ENCODE peak calls at places on chromosome 4, in five cellular contexts. One of them, this sample, is unnamed.
A peak's percentile ranks its signal among the peaks of the same experiment; 100 is the strongest.

GRCh38 chr4:87391783-87392054 is 731 bp upstream of the HSD17B11 start:
- DNase-seq in D721Med: no peak
- DNase-seq in PC-3: no peak
- DNase-seq in lower leg skin: no peak
- DNase-seq in CD8-positive, alpha-beta T cell: no peak
- DNase-seq in this sample: no peak

GRCh38 chr4:5808081-5808741 is 84.7 kb downstream of the CRMP1 start:
- DNase-seq in CD8-positive, alpha-beta T cell: no peak
- DNase-seq in D721Med: no peak
- DNase-seq in lower leg skin: no peak
- DNase-seq in PC-3: no peak
- DNase-seq in this sample: peak; percentile 50

GRCh38 chr4:65310586-65310985 is 359.7 kb downstream of the EPHA5 start:
- DNase-seq in lower leg skin: no peak
- DNase-seq in D721Med: no peak
- DNase-seq in PC-3: peak; percentile 65
- DNase-seq in CD8-positive, alpha-beta T cell: no peak
- DNase-seq in this sample: no peak

GRCh38 chr4:98679738-98680137 is 21.3 kb upstream of the TSPAN5 start:
- DNase-seq in D721Med: no peak
- DNase-seq in lower leg skin: no peak
- DNase-seq in PC-3: no peak
- DNase-seq in CD8-positive, alpha-beta T cell: no peak
- DNase-seq in this sample: no peak

GRCh38 chr4:22877653-22878052 is 184.9 kb downstream of the GBA3 start:
- DNase-seq in lower leg skin: no peak
- DNase-seq in CD8-positive, alpha-beta T cell: no peak
- DNase-seq in PC-3: no peak
- DNase-seq in D721Med: no peak
- DNase-seq in this sample: no peak

GRCh38 chr4:184745747-184746531 is 12.0 kb upstream of the CENPU start:
- DNase-seq in PC-3: peak; percentile 75
- DNase-seq in CD8-positive, alpha-beta T cell: peak; percentile 74
- DNase-seq in lower leg skin: peak; percentile 81
- DNase-seq in D721Med: peak; percentile 72
- DNase-seq in this sample: peak; percentile 90

GRCh38 chr4:114302472-114302871 is 296.1 kb upstream of the UGT8 start:
- DNase-seq in D721Med: no peak
- DNase-seq in lower leg skin: no peak
- DNase-seq in PC-3: no peak
- DNase-seq in CD8-positive, alpha-beta T cell: no peak
- DNase-seq in this sample: no peak

GRCh38 chr4:115042496-115042895 is 70.9 kb downstream of the NDST4 start:
- DNase-seq in D721Med: no peak
- DNase-seq in lower leg skin: no peak
- DNase-seq in CD8-positive, alpha-beta T cell: no peak
- DNase-seq in PC-3: peak; percentile 11
- DNase-seq in this sample: no peak

GRCh38 chr4:117327491-117327890 is 242.1 kb upstream of the TRAM1L1 start:
- DNase-seq in CD8-positive, alpha-beta T cell: no peak
- DNase-seq in lower leg skin: no peak
- DNase-seq in PC-3: no peak
- DNase-seq in D721Med: no peak
- DNase-seq in this sample: no peak

GRCh38 chr4:6470502-6471302 is 1.7 kb downstream of the PPP2R2C start:
- DNase-seq in PC-3: peak; percentile 68
- DNase-seq in lower leg skin: peak; percentile 15
- DNase-seq in D721Med: no peak
- DNase-seq in CD8-positive, alpha-beta T cell: no peak
- DNase-seq in this sample: peak; percentile 19

GRCh38 chr4:1579834-1580686 is 104.1 kb downstream of the FAM53A start:
- DNase-seq in lower leg skin: peak; percentile 90
- DNase-seq in D721Med: no peak
- DNase-seq in CD8-positive, alpha-beta T cell: peak; percentile 96
- DNase-seq in PC-3: peak; percentile 88
- DNase-seq in this sample: no peak

GRCh38 chr4:163380703-163381102 is 37.0 kb downstream of the NPY5R start:
- DNase-seq in D721Med: no peak
- DNase-seq in lower leg skin: no peak
- DNase-seq in CD8-positive, alpha-beta T cell: no peak
- DNase-seq in PC-3: no peak
- DNase-seq in this sample: no peak

GRCh38 chr4:106287353-106287969 is 28.5 kb downstream of the TBCK start:
- DNase-seq in PC-3: peak; percentile 65
- DNase-seq in D721Med: no peak
- DNase-seq in lower leg skin: no peak
- DNase-seq in CD8-positive, alpha-beta T cell: no peak
- DNase-seq in this sample: peak; percentile 91

GRCh38 chr4:63036159-63036866 is 1372.9 kb downstream of the TECRL start:
- DNase-seq in PC-3: no peak
- DNase-seq in lower leg skin: no peak
- DNase-seq in D721Med: no peak
- DNase-seq in CD8-positive, alpha-beta T cell: no peak
- DNase-seq in this sample: no peak

GRCh38 chr4:2480649-2481048 is 11.7 kb downstream of the RNF4 start:
- DNase-seq in PC-3: no peak
- DNase-seq in lower leg skin: no peak
- DNase-seq in D721Med: no peak
- DNase-seq in CD8-positive, alpha-beta T cell: no peak
- DNase-seq in this sample: no peak

GRCh38 chr4:73303711-73304110 is 45.1 kb upstream of the ANKRD17 start:
- DNase-seq in lower leg skin: no peak
- DNase-seq in CD8-positive, alpha-beta T cell: no peak
- DNase-seq in PC-3: no peak
- DNase-seq in D721Med: no peak
- DNase-seq in this sample: no peak

GRCh38 chr4:15488658-15489470 is 19.2 kb downstream of the CC2D2A start:
- DNase-seq in PC-3: no peak
- DNase-seq in CD8-positive, alpha-beta T cell: no peak
- DNase-seq in lower leg skin: no peak
- DNase-seq in D721Med: no peak
- DNase-seq in this sample: peak; percentile 81

GRCh38 chr4:104491396-104491821 is 3.3 kb downstream of the CXXC4 start:
- DNase-seq in CD8-positive, alpha-beta T cell: peak; percentile 50
- DNase-seq in lower leg skin: no peak
- DNase-seq in PC-3: no peak
- DNase-seq in D721Med: no peak
- DNase-seq in this sample: no peak

GRCh38 chr4:70583952-70584834 is 7.9 kb upstream of the AMBN start:
- DNase-seq in CD8-positive, alpha-beta T cell: no peak
- DNase-seq in PC-3: peak; percentile 100
- DNase-seq in D721Med: no peak
- DNase-seq in lower leg skin: no peak
- DNase-seq in this sample: no peak

GRCh38 chr4:1472148-1472797 is 66.0 kb upstream of the NKX1-1 start:
- DNase-seq in lower leg skin: no peak
- DNase-seq in PC-3: no peak
- DNase-seq in CD8-positive, alpha-beta T cell: peak; percentile 2
- DNase-seq in D721Med: no peak
- DNase-seq in this sample: no peak

GRCh38 chr4:125317526-125317880 is 2.7 kb downstream of the FAT4 start:
- DNase-seq in CD8-positive, alpha-beta T cell: no peak
- DNase-seq in D721Med: no peak
- DNase-seq in lower leg skin: peak; percentile 30
- DNase-seq in PC-3: no peak
- DNase-seq in this sample: peak; percentile 60

GRCh38 chr4:184292877-184293276 is 75.2 kb upstream of the ENPP6 start:
- DNase-seq in CD8-positive, alpha-beta T cell: no peak
- DNase-seq in D721Med: no peak
- DNase-seq in PC-3: no peak
- DNase-seq in lower leg skin: no peak
- DNase-seq in this sample: no peak

GRCh38 chr4:7828926-7829325 is 110.7 kb downstream of the AFAP1 start:
- DNase-seq in CD8-positive, alpha-beta T cell: no peak
- DNase-seq in D721Med: no peak
- DNase-seq in PC-3: no peak
- DNase-seq in lower leg skin: no peak
- DNase-seq in this sample: peak; percentile 60

GRCh38 chr4:7738458-7739076 is 201.1 kb downstream of the AFAP1 start:
- DNase-seq in D721Med: no peak
- DNase-seq in lower leg skin: no peak
- DNase-seq in PC-3: no peak
- DNase-seq in CD8-positive, alpha-beta T cell: no peak
- DNase-seq in this sample: no peak

GRCh38 chr4:121594796-121595526 is 101.8 kb downstream of the ANXA5 start:
- DNase-seq in CD8-positive, alpha-beta T cell: no peak
- DNase-seq in PC-3: peak; percentile 34
- DNase-seq in D721Med: no peak
- DNase-seq in lower leg skin: peak; percentile 24
- DNase-seq in this sample: peak; percentile 66

GRCh38 chr4:94758141-94758699 is 465 bp downstream of the BMPR1B start:
- DNase-seq in CD8-positive, alpha-beta T cell: no peak
- DNase-seq in PC-3: peak; percentile 54
- DNase-seq in D721Med: no peak
- DNase-seq in lower leg skin: no peak
- DNase-seq in this sample: peak; percentile 23

GRCh38 chr4:25117274-25117673 is 43.0 kb downstream of the SEPSECS start:
- DNase-seq in PC-3: no peak
- DNase-seq in D721Med: no peak
- DNase-seq in lower leg skin: no peak
- DNase-seq in CD8-positive, alpha-beta T cell: no peak
- DNase-seq in this sample: no peak

GRCh38 chr4:6893449-6894085 is 16.1 kb upstream of the TBC1D14 start:
- DNase-seq in D721Med: no peak
- DNase-seq in CD8-positive, alpha-beta T cell: no peak
- DNase-seq in PC-3: no peak
- DNase-seq in lower leg skin: no peak
- DNase-seq in this sample: peak; percentile 24

GRCh38 chr4:145720656-145721055 is 40.7 kb downstream of the C4orf51 start:
- DNase-seq in PC-3: no peak
- DNase-seq in lower leg skin: no peak
- DNase-seq in CD8-positive, alpha-beta T cell: no peak
- DNase-seq in D721Med: no peak
- DNase-seq in this sample: no peak

GRCh38 chr4:86529450-86529849 is 64.7 kb upstream of the PTPN13 start:
- DNase-seq in CD8-positive, alpha-beta T cell: no peak
- DNase-seq in D721Med: no peak
- DNase-seq in lower leg skin: no peak
- DNase-seq in PC-3: no peak
- DNase-seq in this sample: no peak

GRCh38 chr4:151641167-151641566 is 119.6 kb downstream of the GATB start:
- DNase-seq in PC-3: peak; percentile 33
- DNase-seq in D721Med: no peak
- DNase-seq in CD8-positive, alpha-beta T cell: no peak
- DNase-seq in lower leg skin: no peak
- DNase-seq in this sample: peak; percentile 66

GRCh38 chr4:56698329-56698728 is 17.2 kb upstream of the HOPX start:
- DNase-seq in lower leg skin: no peak
- DNase-seq in D721Med: no peak
- DNase-seq in PC-3: no peak
- DNase-seq in CD8-positive, alpha-beta T cell: no peak
- DNase-seq in this sample: no peak

GRCh38 chr4:52107336-52107735 is 56.2 kb downstream of the SPATA18 start:
- DNase-seq in lower leg skin: no peak
- DNase-seq in PC-3: peak; percentile 26
- DNase-seq in D721Med: no peak
- DNase-seq in CD8-positive, alpha-beta T cell: no peak
- DNase-seq in this sample: peak; percentile 46

GRCh38 chr4:48858130-48858529 is 27.2 kb downstream of the OCIAD1 start:
- DNase-seq in CD8-positive, alpha-beta T cell: no peak
- DNase-seq in PC-3: no peak
- DNase-seq in D721Med: no peak
- DNase-seq in lower leg skin: no peak
- DNase-seq in this sample: no peak
- TF ChIP-seq CTCF in CD8-positive, alpha-beta T cell: no peak
- TF ChIP-seq CTCF in PC-3: no peak
- TF ChIP-seq CTCF in D721Med: no peak
- TF ChIP-seq CTCF in lower leg skin: no peak
- TF ChIP-seq CTCF in this sample: no peak

GRCh38 chr4:119314356-119314755 is 7.6 kb downstream of the FABP2 start:
- DNase-seq in lower leg skin: no peak
- DNase-seq in D721Med: no peak
- DNase-seq in PC-3: peak; percentile 59
- DNase-seq in CD8-positive, alpha-beta T cell: peak; percentile 35
- DNase-seq in this sample: no peak
- TF ChIP-seq CTCF in lower leg skin: no peak
- TF ChIP-seq CTCF in D721Med: peak; percentile 65
- TF ChIP-seq CTCF in PC-3: peak; percentile 63
- TF ChIP-seq CTCF in CD8-positive, alpha-beta T cell: peak; percentile 60
- TF ChIP-seq CTCF in this sample: peak; percentile 52

GRCh38 chr4:153641532-153641931 is 42.5 kb upstream of the TLR2 start:
- DNase-seq in CD8-positive, alpha-beta T cell: no peak
- DNase-seq in lower leg skin: no peak
- DNase-seq in PC-3: peak; percentile 16
- DNase-seq in D721Med: no peak
- DNase-seq in this sample: no peak

GRCh38 chr4:153645183-153645582 is 38.9 kb upstream of the TLR2 start:
- DNase-seq in CD8-positive, alpha-beta T cell: no peak
- DNase-seq in lower leg skin: no peak
- DNase-seq in PC-3: no peak
- DNase-seq in D721Med: no peak
- DNase-seq in this sample: no peak

GRCh38 chr4:153640476-153640802 is 43.6 kb upstream of the TLR2 start:
- DNase-seq in CD8-positive, alpha-beta T cell: no peak
- DNase-seq in lower leg skin: no peak
- DNase-seq in PC-3: no peak
- DNase-seq in D721Med: no peak
- DNase-seq in this sample: no peak

GRCh38 chr4:153639556-153640475 is 44.3 kb upstream of the TLR2 start:
- DNase-seq in CD8-positive, alpha-beta T cell: no peak
- DNase-seq in lower leg skin: no peak
- DNase-seq in PC-3: no peak
- DNase-seq in D721Med: no peak
- DNase-seq in this sample: no peak

GRCh38 chr4:153643406-153644016 is 40.6 kb upstream of the TLR2 start:
- DNase-seq in lower leg skin: no peak
- DNase-seq in PC-3: peak; percentile 60
- DNase-seq in CD8-positive, alpha-beta T cell: no peak
- DNase-seq in D721Med: peak; percentile 22
- DNase-seq in this sample: no peak
- TF ChIP-seq CTCF in lower leg skin: no peak
- TF ChIP-seq CTCF in PC-3: peak; percentile 64
- TF ChIP-seq CTCF in CD8-positive, alpha-beta T cell: peak; percentile 62
- TF ChIP-seq CTCF in D721Med: peak; percentile 62
- TF ChIP-seq CTCF in this sample: peak; percentile 43

DNA sequence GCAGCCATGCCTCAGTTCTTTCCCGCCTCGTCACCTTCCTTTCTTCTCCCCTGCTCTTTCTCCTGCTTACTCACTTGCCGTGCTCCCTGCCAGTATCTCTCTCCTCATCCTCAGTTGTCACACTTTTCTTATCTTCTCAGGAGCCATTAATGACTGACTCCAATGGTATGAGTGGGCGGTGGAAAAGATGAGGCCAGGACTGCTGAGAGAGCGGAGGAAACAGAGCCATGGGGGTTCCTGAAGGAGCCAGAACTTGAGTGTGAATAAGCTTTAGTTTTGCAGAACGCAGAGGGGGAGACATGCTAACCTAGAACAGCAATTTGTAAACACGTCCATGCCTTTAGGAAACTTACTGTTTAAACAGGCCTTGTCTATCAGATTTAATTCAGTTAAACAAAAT is 126.5 kb downstream of the CHIC2 start:
- DNase-seq in CD8-positive, alpha-beta T cell: no peak
- DNase-seq in D721Med: no peak
- DNase-seq in lower leg skin: no peak
- DNase-seq in PC-3: no peak
- DNase-seq in this sample: peak; percentile 60
- TF ChIP-seq CTCF in CD8-positive, alpha-beta T cell: no peak
- TF ChIP-seq CTCF in D721Med: no peak
- TF ChIP-seq CTCF in lower leg skin: no peak
- TF ChIP-seq CTCF in PC-3: no peak
- TF ChIP-seq CTCF in this sample: no peak

GRCh38 chr4:82984459-82984858 is 26.2 kb downstream of the LIN54 start:
- DNase-seq in CD8-positive, alpha-beta T cell: no peak
- DNase-seq in lower leg skin: no peak
- DNase-seq in PC-3: peak; percentile 38
- DNase-seq in D721Med: no peak
- DNase-seq in this sample: peak; percentile 26
- TF ChIP-seq CTCF in CD8-positive, alpha-beta T cell: no peak
- TF ChIP-seq CTCF in lower leg skin: no peak
- TF ChIP-seq CTCF in PC-3: no peak
- TF ChIP-seq CTCF in D721Med: no peak
- TF ChIP-seq CTCF in this sample: no peak